ENCODE peak calls at places on chromosomes 1 and 21, in four cellular contexts. P is body of pancreas; Z is Calu3; D is activated naive CD4-positive, alpha-beta T cell. W is an unnamed sample.

GRCh38 chr1:204826970-204827369 is 43.7 kb upstream of the NFASC start:
- DNase-seq in P (no peak), D (no peak), Z (peak; percentile 47), W (no peak)

GRCh38 chr1:150516616-150517015 is 1.1 kb downstream of the FALEC start:
- DNase-seq in P (no peak), Z (no peak), D (no peak), W (no peak)

GRCh38 chr1:67561704-67562113 is 123.3 kb upstream of the GADD45A start:
- DNase-seq in D (peak; percentile 82), P (peak; percentile 98), Z (peak; percentile 96), W (peak; percentile 68)

GRCh38 chr1:100719490-100719889 is at the start of gene VCAM1:
- DNase-seq in P (no peak), D (no peak), Z (no peak), W (no peak)

GRCh38 chr21:42461881-42462877 is 33.8 kb downstream of the RSPH1 start:
- DNase-seq in P (peak; percentile 75), D (no peak), Z (peak; percentile 49), W (no peak)

GRCh38 chr21:44475266-44475665 is 20.0 kb downstream of the LRRC3 start:
- DNase-seq in Z (no peak), D (no peak), P (no peak), W (no peak)

GRCh38 chr21:37339527-37339889 is 27.1 kb upstream of the DYRK1A start:
- DNase-seq in Z (no peak), P (no peak), D (no peak), W (no peak)

GRCh38 chr21:34143783-34144182 is 70.4 kb downstream of the MRPS6 start:
- DNase-seq in D (no peak), P (no peak), Z (no peak), W (no peak)

GRCh38 chr21:42269382-42269781 is 45.8 kb downstream of the TFF3 start:
- DNase-seq in D (peak; percentile 9), P (no peak), Z (no peak), W (no peak)

GRCh38 chr1:100569888-100570287 is 31.9 kb downstream of the GPR88 start:
- DNase-seq in D (no peak), Z (no peak), P (no peak), W (no peak)

GRCh38 chr1:214549604-214550338 is 1.6 kb downstream of the PTPN14 start:
- DNase-seq in P (no peak), Z (no peak), D (no peak), W (no peak)

GRCh38 chr1:233241782-233242181 is 53.7 kb downstream of the PCNX2 start:
- DNase-seq in D (no peak), Z (no peak), P (no peak), W (no peak)

GRCh38 chr1:22428672-22429071 is 23.0 kb upstream of the ZBTB40 start:
- DNase-seq in D (no peak), Z (peak; percentile 40), P (peak; percentile 55), W (no peak)

GRCh38 chr21:41294548-41295231 is 21.9 kb upstream of the FAM3B start:
- DNase-seq in D (no peak), Z (no peak), P (no peak), W (no peak)

GRCh38 chr1:27601771-27602509 is 2.0 kb downstream of the AHDC1 start:
- DNase-seq in D (no peak), P (peak; percentile 45), Z (peak; percentile 33), W (no peak)

GRCh38 chr1:180267211-180267561 is 37.1 kb downstream of the LHX4 start:
- DNase-seq in Z (no peak), D (no peak), P (no peak), W (no peak)

GRCh38 chr1:94988356-94988755 is 61.4 kb upstream of the CNN3 start:
- DNase-seq in D (no peak), P (no peak), Z (no peak), W (no peak)

GRCh38 chr1:159973350-159973940 is 19.4 kb upstream of the SLAMF9 start:
- DNase-seq in P (no peak), D (no peak), Z (no peak), W (no peak)

GRCh38 chr21:45469273-45470086 is 64.5 kb downstream of the COL18A1 start:
- DNase-seq in P (peak; percentile 33), Z (no peak), D (no peak), W (no peak)

GRCh38 chr1:158145173-158145719 is 35.4 kb upstream of the CD1D start:
- DNase-seq in Z (peak; percentile 67), P (peak; percentile 67), D (no peak), W (no peak)

GRCh38 chr1:30525631-30525979 is 197.8 kb downstream of the MATN1 start:
- DNase-seq in P (no peak), Z (no peak), D (no peak), W (no peak)

GRCh38 chr1:174692313-174692712 is 244.5 kb downstream of the GPR52 start:
- DNase-seq in D (no peak), P (no peak), Z (no peak), W (no peak)